ENCODE peak calls at places on chromosomes 3 and 15, in eight cellular contexts. M is stimulated activated CD4-positive, alpha-beta T cell treated with anti-CD3 and anti-CD28 coated beads, Interleukin-1b, Interleukin-23, amount 100 ng/mL, for 24 hours; P is NCI-H1930; F is T-cell; I is DMS153; D is EH; B is body of pancreas; Q is kidney tubule cell. H is an unnamed sample.
A peak's percentile ranks its signal among the peaks of the same experiment; 100 is the strongest.

GRCh38 chr3:15797600-15798303 is at the start of gene ANKRD28:
- DNase-seq in M (no peak), P (no peak), F (no peak), I (no peak), D (peak; percentile 98), B (no peak), Q (peak; percentile 94), H (peak; percentile 42)

GRCh38 chr15:62307551-62307950 is 142.5 kb upstream of the C2CD4B start:
- DNase-seq in M (no peak), P (no peak), F (no peak), I (no peak), D (peak; percentile 91), B (no peak), Q (peak; percentile 90), H (no peak)

GRCh38 chr3:22922317-22922716 is 280.8 kb upstream of the UBE2E2 start:
- DNase-seq in M (no peak), P (no peak), F (no peak), I (no peak), D (no peak), B (no peak), Q (peak; percentile 30), H (peak; percentile 7)

GRCh38 chr3:25397150-25397549 is 30.9 kb upstream of the RARB start:
- DNase-seq in M (no peak), P (no peak), F (no peak), I (no peak), D (no peak), B (no peak), Q (no peak), H (no peak)

GRCh38 chr3:39121626-39122025 is 14.1 kb downstream of the TTC21A start:
- DNase-seq in M (no peak), P (no peak), F (no peak), I (no peak), D (no peak), B (no peak), Q (no peak), H (peak; percentile 16)

GRCh38 chr3:48715179-48715800 is 1.7 kb downstream of the IP6K2 start:
- DNase-seq in M (no peak), P (no peak), F (no peak), I (no peak), D (peak; percentile 75), B (no peak), Q (peak; percentile 82), H (no peak)

GRCh38 chr3:37779289-37780152 is 82.2 kb upstream of the CTDSPL start:
- DNase-seq in M (no peak), P (peak; percentile 16), F (no peak), I (peak; percentile 23), D (peak; percentile 80), B (peak; percentile 30), Q (peak; percentile 80), H (peak; percentile 21)

GRCh38 chr15:29139540-29140459 is 129.8 kb downstream of the NSMCE3 start:
- DNase-seq in M (peak; percentile 27), P (no peak), F (peak; percentile 37), I (no peak), D (peak; percentile 54), B (peak; percentile 75), Q (peak; percentile 65), H (no peak)

GRCh38 chr15:39391230-39391629 is 189.6 kb upstream of the THBS1 start:
- DNase-seq in M (no peak), P (no peak), F (no peak), I (no peak), D (no peak), B (peak; percentile 29), Q (no peak), H (no peak)

H was measured in KG1.